ENCODE peak calls at places on chromosome 4, in five cellular contexts. G is HTR-8/SVneo, T is tibial nerve, Q is fibroblast of lung, E is NCI-H2171. P is an unnamed sample.

GRCh38 chr4:166165829-166166420 is 292.9 kb downstream of the TLL1 start:
- DNase-seq in G (peak), T (no peak), Q (peak), E (peak), P (peak)

GRCh38 chr4:111066887-111067286 is 444.0 kb upstream of the PITX2 start:
- DNase-seq in G (no peak), T (no peak), Q (peak), E (no peak), P (no peak)

GRCh38 chr4:47251363-47252135 is 212.0 kb downstream of the COMMD8 start:
- DNase-seq in G (no peak), T (no peak), Q (no peak), E (no peak), P (no peak)

GRCh38 chr4:57044279-57044678 is 65.6 kb downstream of the POLR2B start:
- DNase-seq in G (no peak), T (no peak), Q (no peak), E (no peak), P (no peak)

GRCh38 chr4:106565727-106566126 is 197.1 kb upstream of the GIMD1 start:
- DNase-seq in G (no peak), T (no peak), Q (peak), E (no peak), P (no peak)

GRCh38 chr4:88178633-88179231 is 20.3 kb upstream of the ABCG2 start:
- DNase-seq in G (no peak), T (no peak), Q (no peak), E (no peak), P (no peak)

GRCh38 chr4:154317600-154317999 is 174.0 kb downstream of the DCHS2 start:
- DNase-seq in G (no peak), T (no peak), Q (no peak), E (no peak), P (no peak)

GRCh38 chr4:74768857-74769525 is 25.3 kb downstream of the BTC start:
- DNase-seq in G (no peak), T (no peak), Q (peak), E (no peak), P (no peak)

GRCh38 chr4:101818362-101818761 is 27.8 kb downstream of the BANK1 start:
- DNase-seq in G (no peak), T (no peak), Q (peak), E (no peak), P (peak)

GRCh38 chr4:151315212-151315886 is 10.1 kb downstream of the SH3D19 start:
- DNase-seq in G (no peak), T (no peak), Q (peak), E (no peak), P (no peak)

GRCh38 chr4:1797298-1797860 is 4.3 kb downstream of the FGFR3 start:
- DNase-seq in G (no peak), T (no peak), Q (no peak), E (no peak), P (no peak)

GRCh38 chr4:110514889-110515479 is 39.0 kb downstream of the ENPEP start:
- DNase-seq in G (peak), T (no peak), Q (peak), E (no peak), P (no peak)

GRCh38 chr4:173168396-173169177 is at the start of gene GALNT7:
- DNase-seq in G (peak), T (peak), Q (peak), E (peak), P (no peak)

GRCh38 chr4:86432552-86433134 is 72.8 kb upstream of the MAPK10 start:
- DNase-seq in G (no peak), T (no peak), Q (no peak), E (peak), P (no peak)

GRCh38 chr4:10605056-10605455 is 79.5 kb downstream of the CLNK start:
- DNase-seq in G (no peak), T (no peak), Q (peak), E (no peak), P (no peak)

GRCh38 chr4:171847751-171848150 is 34.5 kb downstream of the GALNTL6 start:
- DNase-seq in G (no peak), T (no peak), Q (no peak), E (no peak), P (no peak)

GRCh38 chr4:99088485-99089365 is at the start of gene ADH5:
- DNase-seq in G (peak), T (peak), Q (peak), E (peak), P (peak)

GRCh38 chr4:41505161-41505653 is 32.8 kb upstream of the LIMCH1 start:
- DNase-seq in G (no peak), T (no peak), Q (peak), E (peak), P (no peak)